ENCODE peak calls at places on chromosomes 11 and 22, in five cellular contexts. U, R, K, F and Z are unnamed samples.

GRCh38 chr22:44822479-44822878 is 70.1 kb downstream of the ARHGAP8 start:
- DNase-seq in U (no peak), R (no peak), K (no peak), F (no peak), Z (no peak)

GRCh38 chr22:18031670-18032454 is 7.5 kb upstream of the MICAL3 start:
- DNase-seq in U (no peak), R (no peak), K (no peak), F (no peak), Z (no peak)

GRCh38 chr11:79434263-79434662 is 6.6 kb downstream of the TENM4 start:
- DNase-seq in U (no peak), R (no peak), K (no peak), F (no peak), Z (no peak)

GRCh38 chr11:63556404-63556803 is 6.8 kb downstream of the PLAAT2 start:
- DNase-seq in U (no peak), R (no peak), K (no peak), F (no peak), Z (no peak)

GRCh38 chr22:27476729-27477128 is 324.8 kb downstream of the MN1 start:
- DNase-seq in U (no peak), R (no peak), K (no peak), F (no peak), Z (no peak)

GRCh38 chr11:976431-977160 is 50.9 kb downstream of the AP2A2 start:
- DNase-seq in U (no peak), R (no peak), K (no peak), F (no peak), Z (no peak)

GRCh38 chr22:21766933-21767462 is 31.4 kb upstream of the YPEL1 start:
- DNase-seq in U (no peak), R (no peak), K (no peak), F (no peak), Z (no peak)

GRCh38 chr22:30695871-30696655 is 1.4 kb downstream of the OSBP2 start:
- DNase-seq in U (no peak), R (no peak), K (no peak), F (no peak), Z (no peak)

GRCh38 chr22:45271667-45272188 is 13.0 kb upstream of the UPK3A start:
- DNase-seq in U (no peak), R (no peak), K (no peak), F (no peak), Z (no peak)

GRCh38 chr11:126257764-126258163 is 10.9 kb downstream of the SRPRA start:
- DNase-seq in U (no peak), R (no peak), K (no peak), F (no peak), Z (no peak)

GRCh38 chr11:69010964-69011623 is 2.0 kb downstream of the MRGPRF start:
- DNase-seq in U (peak; percentile 88), R (peak; percentile 97), K (no peak), F (peak; percentile 70), Z (no peak)

GRCh38 chr11:66886671-66887221 is 29.9 kb downstream of the LRFN4 start:
- DNase-seq in U (no peak), R (no peak), K (no peak), F (no peak), Z (no peak)

GRCh38 chr11:102171101-102171500 is 60.9 kb downstream of the YAP1 start:
- DNase-seq in U (no peak), R (no peak), K (no peak), F (no peak), Z (no peak)

GRCh38 chr11:11028017-11028692 is 170.3 kb upstream of the ZBED5 start:
- DNase-seq in U (peak; percentile 88), R (peak; percentile 63), K (no peak), F (peak; percentile 20), Z (peak; percentile 18)

GRCh38 chr11:122491486-122491885 is 164.0 kb upstream of the UBASH3B start:
- DNase-seq in U (no peak), R (no peak), K (no peak), F (no peak), Z (no peak)

GRCh38 chr22:19290400-19291217 is 910 bp downstream of the CLTCL1 start:
- DNase-seq in U (no peak), R (peak; percentile 66), K (no peak), F (no peak), Z (no peak)

GRCh38 chr11:14582835-14583234 is 60.8 kb upstream of the PDE3B start:
- DNase-seq in U (no peak), R (no peak), K (no peak), F (no peak), Z (no peak)

GRCh38 chr11:113553235-113553634 is 78.0 kb upstream of the DRD2 start:
- DNase-seq in U (no peak), R (no peak), K (no peak), F (no peak), Z (no peak)

GRCh38 chr11:108198833-108199232 is 23.6 kb downstream of the NPAT start:
- DNase-seq in U (no peak), R (no peak), K (no peak), F (no peak), Z (no peak)

GRCh38 chr11:27171391-27171790 is 130.8 kb downstream of the BBOX1 start:
- DNase-seq in U (no peak), R (no peak), K (no peak), F (no peak), Z (no peak)

GRCh38 chr11:128737704-128738103 is 43.8 kb downstream of the FLI1 start:
- DNase-seq in U (no peak), R (no peak), K (no peak), F (no peak), Z (no peak)

GRCh38 chr11:111269146-111269868 is 23.8 kb downstream of the POU2AF2 start:
- DNase-seq in U (no peak), R (no peak), K (no peak), F (no peak), Z (no peak)

GRCh38 chr11:111450480-111451320 is 61.5 kb downstream of the BTG4 start:
- DNase-seq in U (no peak), R (no peak), K (no peak), F (peak; percentile 47), Z (no peak)

GRCh38 chr11:130473795-130474377 is 25.4 kb downstream of the ADAMTS15 start:
- DNase-seq in U (peak; percentile 41), R (no peak), K (no peak), F (no peak), Z (no peak)

GRCh38 chr11:81059356-81059755 is 1618.5 kb upstream of the TENM4 start:
- DNase-seq in U (no peak), R (no peak), K (no peak), F (no peak), Z (no peak)

GRCh38 chr11:70925238-70925637 is 327.1 kb downstream of the SHANK2 start:
- DNase-seq in U (no peak), R (no peak), K (no peak), F (no peak), Z (no peak)

GRCh38 chr11:117183724-117184349 is 5.3 kb downstream of the SIDT2 start:
- DNase-seq in U (no peak), R (no peak), K (no peak), F (no peak), Z (no peak)

GRCh38 chr11:212150-213100 is 4.9 kb downstream of the RIC8A start:
- DNase-seq in U (no peak), R (no peak), K (no peak), F (no peak), Z (no peak)

GRCh38 chr22:35587447-35587870 is 29.7 kb downstream of the MB start:
- DNase-seq in U (no peak), R (no peak), K (no peak), F (no peak), Z (no peak)

GRCh38 chr22:26439559-26439958 is 10.5 kb downstream of the ASPHD2 start:
- DNase-seq in U (no peak), R (no peak), K (no peak), F (no peak), Z (no peak)

GRCh38 chr11:16759857-16760256 is 21.4 kb downstream of the C11orf58 start:
- DNase-seq in U (no peak), R (no peak), K (no peak), F (no peak), Z (no peak)

GRCh38 chr11:119490253-119491006 is 67.5 kb upstream of the THY1 start:
- DNase-seq in U (no peak), R (no peak), K (no peak), F (no peak), Z (no peak)

GRCh38 chr11:14836106-14836492 is 55.9 kb downstream of the CYP2R1 start:
- DNase-seq in U (no peak), R (no peak), K (no peak), F (no peak), Z (no peak)

GRCh38 chr11:31772412-31772811 is 38.7 kb downstream of the PAX6 start:
- DNase-seq in U (no peak), R (no peak), K (no peak), F (no peak), Z (no peak)
- TF ChIP-seq POLR2A in U (no peak), R (no peak), K (no peak), F (no peak), Z (no peak)

DNA sequence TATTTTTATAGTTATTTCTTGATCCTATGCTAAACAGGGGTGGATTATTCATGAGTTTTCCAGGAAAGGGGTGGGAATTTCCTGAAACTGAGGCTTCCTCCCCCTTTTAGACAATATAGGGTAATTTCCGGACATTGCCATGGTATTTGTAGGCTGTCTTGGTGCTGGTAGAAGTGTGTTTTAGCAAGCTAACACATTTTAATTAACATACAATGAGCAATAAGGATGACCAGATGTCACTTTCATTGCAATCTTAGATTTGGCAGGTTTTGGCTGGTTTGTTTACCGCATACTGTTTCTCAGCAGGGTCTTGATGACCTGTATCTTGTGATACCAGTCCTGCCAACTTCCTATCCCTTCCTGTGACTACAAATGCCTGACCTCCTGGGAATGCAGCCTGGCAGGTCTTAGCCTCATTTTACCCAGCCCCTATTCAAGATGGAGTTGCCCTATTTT is 992 bp upstream of the C1QTNF6 start:
- DNase-seq in U (no peak), R (no peak), K (no peak), F (no peak), Z (no peak)
- TF ChIP-seq POLR2AphosphoS5 in U (no peak), R (no peak), K (no peak), F (no peak), Z (no peak)

GRCh38 chr22:40261783-40262182 is 84.1 kb downstream of the TNRC6B start:
- DNase-seq in U (no peak), R (no peak), K (no peak), F (no peak), Z (no peak)
- TF ChIP-seq TAF1 in U (no peak), R (no peak), K (no peak), F (no peak), Z (no peak)

GRCh38 chr22:42553475-42554361 is at the start of gene SERHL2:
- DNase-seq in U (peak; percentile 93), R (peak; percentile 94), K (peak; percentile 28), F (peak; percentile 86), Z (peak; percentile 78)
- TF ChIP-seq POLR2A in U (peak; percentile 38), R (peak; percentile 82), K (peak; percentile 43), F (no peak), Z (no peak)

GRCh38 chr11:124898711-124899110 is 1.0 kb upstream of the ROBO4 start:
- DNase-seq in U (peak; percentile 47), R (no peak), K (no peak), F (no peak), Z (no peak)
- TF ChIP-seq POLR2AphosphoS5 in U (no peak), R (no peak), K (no peak), F (no peak), Z (no peak)